ENCODE peak calls at places on chromosomes 4 and X, in four cellular contexts. W, O, B and M are unnamed samples.

GRCh38 chr4:150140774-150141400 is 62.6 kb downstream of the DCLK2 start:
- DNase-seq in O (no peak), B (no peak), W (no peak), M (no peak)

GRCh38 chr4:81504685-81505598 is 33.2 kb upstream of the RASGEF1B start:
- DNase-seq in B (peak), W (no peak), O (peak), M (no peak)

GRCh38 chrX:48590203-48591103 is 6.8 kb upstream of the WDR13 start:
- DNase-seq in B (no peak), O (no peak), W (no peak), M (no peak)

GRCh38 chr4:99400831-99401230 is 34.3 kb downstream of the ADH7 start:
- DNase-seq in B (no peak), O (no peak), W (no peak), M (no peak)

GRCh38 chr4:76311896-76312331 is 5.4 kb downstream of the STBD1 start:
- DNase-seq in W (no peak), B (no peak), O (no peak), M (no peak)

GRCh38 chr4:18127030-18127429 is 105.5 kb upstream of the LCORL start:
- DNase-seq in B (no peak), O (no peak), W (no peak), M (no peak)

GRCh38 chr4:184818216-184818564 is 7.6 kb downstream of the ACSL1 start:
- DNase-seq in O (no peak), W (no peak), B (no peak), M (no peak)

GRCh38 chrX:136652822-136653723 is 5.1 kb downstream of the CD40LG start:
- DNase-seq in B (no peak), W (no peak), O (no peak), M (no peak)

GRCh38 chr4:151643564-151643963 is 117.2 kb downstream of the GATB start:
- DNase-seq in O (no peak), W (no peak), B (no peak), M (no peak)

GRCh38 chr4:174764105-174764729 is 64.8 kb downstream of the GLRA3 start:
- DNase-seq in B (no peak), O (no peak), W (no peak), M (peak)

DNA sequence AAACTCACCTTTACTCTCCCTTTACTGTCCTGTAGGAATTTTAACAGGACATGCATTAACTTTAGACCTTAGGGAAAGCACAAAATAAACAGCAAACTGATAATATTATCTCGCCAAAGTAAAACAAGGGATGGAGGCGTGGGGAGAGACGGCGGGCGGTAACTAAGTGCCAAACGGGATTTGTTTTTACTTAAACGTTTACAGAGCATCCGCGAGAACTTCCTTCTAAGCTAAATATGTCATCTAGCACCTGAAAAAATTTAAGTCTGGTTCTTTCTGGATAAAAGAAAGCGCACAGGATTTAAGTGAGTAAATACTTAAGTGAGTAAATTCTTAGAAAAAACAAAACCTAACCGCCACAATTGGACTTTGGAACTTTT is 108.5 kb downstream of the SPRY1 start:
- DNase-seq in W (no peak), O (no peak), B (no peak), M (no peak)
- H3K4me3 ChIP-seq in W (no peak), O (peak), B (no peak), M (peak)

GRCh38 chrX:153495903-153496629 is 1.3 kb downstream of the BGN start:
- DNase-seq in W (no peak), O (no peak), B (no peak), M (no peak)
- H3K4me3 ChIP-seq in W (no peak), O (no peak), B (no peak), M (no peak)

DNA sequence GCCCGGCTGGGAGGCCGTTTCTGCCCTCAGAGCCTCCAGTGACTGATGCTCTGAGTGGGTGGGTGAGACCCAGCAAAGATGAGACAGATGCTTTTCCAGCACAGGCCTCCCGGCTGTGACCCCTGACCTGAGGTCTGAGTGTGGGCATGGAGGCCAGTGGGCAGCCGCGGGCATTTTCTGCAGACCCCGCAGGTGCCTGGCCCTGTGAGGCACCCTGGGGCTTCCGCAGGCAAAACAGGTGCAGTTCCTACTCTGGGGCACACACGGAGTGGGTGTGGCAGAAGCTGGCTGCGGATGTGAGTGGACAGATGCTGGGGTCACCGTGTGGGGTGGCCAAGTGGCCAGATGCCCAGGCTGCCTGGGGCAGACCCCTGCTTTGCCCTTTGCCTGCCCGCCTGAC is 14.8 kb downstream of the HTRA3 start:
- DNase-seq in B (no peak), O (no peak), W (no peak), M (no peak)
- H3K4me3 ChIP-seq in B (no peak), O (no peak), W (no peak), M (no peak)

GRCh38 chrX:623599-624323 is 6.8 kb upstream of the SHOX start:
- DNase-seq in W (no peak), B (peak), O (no peak), M (no peak)
- H3K4me3 ChIP-seq in W (no peak), B (no peak), O (no peak), M (no peak)

GRCh38 chrX:72247206-72247944 is 8.5 kb upstream of the ERCC6L start:
- DNase-seq in B (no peak), O (no peak), W (no peak), M (no peak)
- H3K4me3 ChIP-seq in B (no peak), O (no peak), W (no peak), M (no peak)

GRCh38 chrX:148504412-148504950 is 4.1 kb downstream of the AFF2 start:
- DNase-seq in W (peak), O (no peak), B (no peak), M (no peak)

GRCh38 chrX:148498067-148498466 is 2.4 kb upstream of the AFF2 start:
- DNase-seq in O (no peak), W (no peak), B (no peak), M (no peak)

GRCh38 chrX:148500428-148501120 is at the start of gene AFF2:
- DNase-seq in O (peak), W (peak), B (no peak), M (no peak)

GRCh38 chrX:148501121-148502066 is 977 bp downstream of the AFF2 start:
- DNase-seq in O (no peak), B (no peak), W (peak), M (no peak)

DNA sequence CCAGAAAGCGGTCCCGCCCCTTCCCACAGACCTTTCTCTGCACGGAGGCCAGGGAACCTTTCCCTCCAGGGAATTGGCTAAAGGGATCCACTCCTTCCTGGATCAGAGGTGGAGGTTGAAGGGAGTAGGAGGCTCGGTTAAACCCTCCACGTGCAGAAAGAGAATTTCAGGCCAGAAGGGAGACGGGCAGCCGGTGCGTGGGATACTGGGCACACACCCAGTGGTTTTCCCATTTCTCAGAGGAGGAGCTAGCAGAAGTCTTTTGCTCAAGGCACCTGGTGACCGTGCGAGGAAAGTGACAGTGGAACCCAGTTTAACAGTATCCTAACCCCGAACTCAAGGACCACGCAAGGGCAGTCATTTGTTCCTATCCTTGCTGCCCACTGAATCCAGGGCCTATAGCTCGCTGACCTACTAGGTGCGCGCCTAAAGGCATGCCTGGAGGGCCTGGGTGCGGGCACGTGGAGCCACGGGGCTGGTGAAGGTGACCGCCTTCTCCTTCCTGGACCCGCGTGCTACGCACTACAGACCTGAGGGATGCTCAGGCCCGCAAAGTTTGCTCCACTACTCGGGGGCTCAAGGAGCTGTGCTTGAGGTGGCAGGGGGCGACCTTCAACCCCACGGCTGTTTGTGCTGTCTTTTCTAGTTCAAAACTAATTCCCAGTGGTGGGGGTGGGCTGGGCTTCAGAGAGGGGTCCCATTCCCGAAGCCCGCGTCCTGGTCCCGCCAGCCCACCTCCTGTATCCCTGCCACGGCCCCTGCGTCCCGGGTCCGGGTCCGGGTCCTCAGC is 584 bp upstream of the AFF2 start:
- DNase-seq in B (no peak), W (peak), O (no peak), M (no peak)
- H3K4me3 ChIP-seq in B (no peak), W (peak), O (no peak), M (peak)

DNA sequence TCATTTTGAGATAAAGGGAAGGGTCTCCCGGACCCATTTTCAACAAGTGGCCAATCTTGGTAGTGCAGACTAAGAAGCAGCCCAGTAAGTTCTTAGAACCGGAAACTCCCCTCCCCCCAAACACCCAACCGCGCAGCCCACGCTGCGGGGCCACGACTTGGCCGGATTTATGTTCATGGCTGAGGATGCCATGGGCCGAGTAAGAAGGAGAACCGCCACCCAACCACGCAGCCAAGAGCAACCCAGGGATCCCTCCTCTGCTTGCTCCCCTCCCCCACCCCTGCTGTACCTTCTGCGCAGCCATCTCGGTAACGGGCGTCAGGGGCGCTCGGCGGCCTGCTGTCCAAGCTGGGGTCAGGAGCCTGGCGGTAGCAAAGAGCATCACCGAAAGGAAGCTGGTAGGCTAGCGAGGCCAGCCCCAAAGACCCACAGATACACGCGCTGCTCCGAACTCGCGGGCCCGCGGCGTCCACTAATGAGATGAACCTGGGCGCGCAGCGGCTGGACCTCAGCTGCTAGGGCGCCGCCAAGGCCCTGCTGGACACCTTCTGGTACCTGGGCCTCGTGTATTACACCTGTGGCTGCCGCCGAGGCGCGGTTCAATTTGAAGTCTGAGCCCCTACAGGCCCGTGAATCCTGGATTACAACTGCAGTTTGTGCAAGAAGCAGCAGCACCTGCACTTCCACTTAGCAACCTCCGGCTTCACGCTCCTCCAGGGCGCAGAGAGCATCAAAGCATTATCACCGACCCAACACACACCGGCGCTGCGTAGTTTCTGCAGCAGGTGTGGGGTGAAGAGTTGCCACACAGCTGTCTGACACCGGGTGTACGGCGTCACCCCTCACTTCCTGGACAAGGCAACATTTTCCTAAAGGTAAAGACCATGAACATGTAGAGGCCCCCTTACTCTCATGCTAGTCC is 63.4 kb downstream of the NUDT10 start:
- DNase-seq in W (peak), B (no peak), O (peak), M (no peak)
- H3K4me3 ChIP-seq in W (peak), B (no peak), O (peak), M (peak)